ENCODE peak calls at places on chromosomes 2 and 18, in five cellular contexts. K is brain microvascular endothelial cell, F is vagina, H is mesenchymal stem cell, A is adrenal gland. T is an unnamed sample.
A peak's percentile ranks its signal among the peaks of the same experiment; 100 is the strongest.

GRCh38 chr2:58896600-58896999 is 655.5 kb upstream of the FANCL start:
- DNase-seq in K (peak; percentile 49), F (no peak), A (no peak), H (no peak), T (no peak)

GRCh38 chr2:33034784-33035183 is 88.0 kb downstream of the LTBP1 start:
- DNase-seq in A (no peak), F (no peak), H (no peak), K (no peak), T (peak; percentile 13)

GRCh38 chr2:9630001-9630749 is 622 bp downstream of the YWHAQ start:
- DNase-seq in K (peak; percentile 35), H (peak; percentile 68), A (peak; percentile 68), F (peak; percentile 92), T (peak; percentile 84)

GRCh38 chr2:163711699-163712098 is 24.1 kb downstream of the FIGN start:
- DNase-seq in H (no peak), F (no peak), A (no peak), K (no peak), T (no peak)

GRCh38 chr2:136932700-136933099 is 167.4 kb downstream of the THSD7B start:
- DNase-seq in F (no peak), K (peak; percentile 45), A (no peak), H (no peak), T (no peak)

GRCh38 chr2:27020337-27020948 is 12.3 kb upstream of the TMEM214 start:
- DNase-seq in H (peak; percentile 56), K (no peak), F (no peak), A (peak; percentile 65), T (peak; percentile 43)

GRCh38 chr2:236947896-236948295 is 137.8 kb upstream of the COPS8 start:
- DNase-seq in H (no peak), A (no peak), F (peak; percentile 58), K (no peak), T (no peak)

GRCh38 chr18:56130481-56130880 is 507.9 kb downstream of the TXNL1 start:
- DNase-seq in F (no peak), K (no peak), H (peak; percentile 16), A (no peak), T (no peak)

GRCh38 chr2:121243821-121244460 is 41.1 kb downstream of the TFCP2L1 start:
- DNase-seq in F (no peak), H (no peak), K (no peak), A (no peak), T (no peak)

GRCh38 chr2:192899466-192899865 is 704.7 kb upstream of the TMEFF2 start:
- DNase-seq in F (no peak), K (no peak), A (no peak), H (no peak), T (no peak)

GRCh38 chr18:58180738-58181353 is 136.8 kb downstream of the NEDD4L start:
- DNase-seq in H (peak; percentile 63), K (peak; percentile 59), F (peak; percentile 16), A (peak; percentile 28), T (peak; percentile 71)

GRCh38 chr2:44817673-44818335 is 123.7 kb upstream of the SIX3 start:
- DNase-seq in F (no peak), H (no peak), K (no peak), A (no peak), T (no peak)

GRCh38 chr18:23203891-23204432 is 68.7 kb downstream of the CABLES1 start:
- DNase-seq in H (no peak), K (no peak), F (no peak), A (no peak), T (no peak)

GRCh38 chr2:128293426-128293755 is 25.3 kb downstream of the HS6ST1 start:
- DNase-seq in A (no peak), F (no peak), H (no peak), K (no peak), T (no peak)

GRCh38 chr18:44599409-44599808 is 81.3 kb upstream of the SETBP1 start:
- DNase-seq in F (no peak), A (peak; percentile 17), H (no peak), K (peak; percentile 55), T (no peak)

GRCh38 chr2:6679481-6679880 is 186.2 kb downstream of the CMPK2 start:
- DNase-seq in K (no peak), F (no peak), H (no peak), A (no peak), T (no peak)

GRCh38 chr2:235458839-235459273 is 35.0 kb upstream of the AGAP1 start:
- DNase-seq in F (no peak), K (no peak), H (peak; percentile 53), A (peak; percentile 77), T (peak; percentile 54)

GRCh38 chr18:77114564-77115391 is 17.8 kb downstream of the MBP start:
- DNase-seq in F (peak; percentile 99), K (peak; percentile 89), H (peak; percentile 90), A (peak; percentile 97), T (peak; percentile 88)

GRCh38 chr2:44267269-44268258 is 7.7 kb upstream of the SLC3A1 start:
- DNase-seq in H (peak; percentile 22), F (no peak), A (peak; percentile 20), K (no peak), T (no peak)

GRCh38 chr18:51762373-51762772 is 564.9 kb upstream of the MEX3C start:
- DNase-seq in A (no peak), H (no peak), K (no peak), F (no peak), T (no peak)

GRCh38 chr2:100416939-100417744 is at the start of gene CHST10:
- DNase-seq in K (peak; percentile 16), F (no peak), A (peak; percentile 36), H (peak; percentile 66), T (peak; percentile 45)

GRCh38 chr2:27857417-27858172 is 32.6 kb downstream of the RBKS start:
- DNase-seq in A (no peak), F (no peak), K (peak; percentile 18), H (peak; percentile 74), T (no peak)

GRCh38 chr2:154713605-154714004 is 15.1 kb downstream of the KCNJ3 start:
- DNase-seq in A (no peak), F (no peak), K (no peak), H (no peak), T (no peak)

GRCh38 chr2:99970292-99970868 is 172.0 kb downstream of the AFF3 start:
- DNase-seq in H (no peak), F (no peak), K (peak; percentile 5), A (no peak), T (no peak)

GRCh38 chr2:71190959-71191943 is 35.7 kb downstream of the PAIP2B start:
- DNase-seq in K (peak; percentile 2), F (no peak), H (peak; percentile 11), A (peak; percentile 28), T (no peak)

GRCh38 chr2:241863021-241863954 is 4.6 kb upstream of the PDCD1 start:
- DNase-seq in H (no peak), A (no peak), K (no peak), F (no peak), T (no peak)

GRCh38 chr18:4854664-4855063 is 342.4 kb downstream of the AKAIN1 start:
- DNase-seq in A (no peak), F (no peak), K (no peak), H (no peak), T (no peak)

GRCh38 chr2:170026361-170026760 is 151.6 kb upstream of the MYO3B start:
- DNase-seq in F (no peak), H (no peak), K (no peak), A (no peak), T (no peak)

GRCh38 chr2:43169987-43170732 is 56.2 kb downstream of the ZFP36L2 start:
- DNase-seq in H (no peak), F (no peak), K (no peak), A (no peak), T (peak; percentile 68)

DNA sequence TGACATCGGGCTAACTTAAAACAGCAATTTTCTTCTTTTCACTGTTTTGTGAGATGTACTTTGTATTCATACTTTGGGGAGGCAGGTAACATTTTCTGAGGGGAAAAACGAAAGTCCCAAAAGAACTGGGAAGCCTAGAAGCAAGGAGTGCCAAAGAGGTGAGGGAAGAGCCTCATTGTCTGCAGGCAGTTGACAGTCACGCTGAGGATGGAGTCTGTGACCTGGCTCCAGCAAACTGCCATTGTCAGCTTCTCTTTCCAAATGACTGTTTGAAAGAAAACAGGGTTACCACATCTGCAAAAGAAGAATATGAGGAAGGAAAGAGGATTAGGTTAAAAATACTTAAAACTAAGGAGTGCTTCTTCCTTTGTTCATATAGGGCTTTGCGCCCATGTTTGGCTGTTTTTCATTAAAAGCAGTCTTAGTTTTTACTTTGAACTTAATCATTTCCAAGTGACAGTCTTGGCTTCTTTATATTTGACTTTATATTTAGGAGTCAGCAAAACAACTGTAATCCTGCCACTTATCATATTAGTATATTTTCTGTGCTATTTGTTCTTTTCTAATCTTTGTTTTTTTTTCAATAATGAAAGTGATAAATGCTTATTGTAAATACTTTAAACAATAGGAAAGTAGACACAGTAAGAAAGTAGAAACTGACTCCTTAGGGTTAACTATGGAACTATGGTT is 35.0 kb downstream of the CERS6 start:
- DNase-seq in K (no peak), F (no peak), H (peak; percentile 36), A (no peak), T (no peak)
- H3K4me3 ChIP-seq in K (no peak overlapping the region), F (no peak overlapping the region), H (no peak overlapping the region), A (no peak overlapping the region), T (no peak overlapping the region)

GRCh38 chr2:105827351-105828096 is 82.8 kb downstream of the NCK2 start:
- DNase-seq in A (no peak), H (no peak), F (no peak), K (no peak), T (no peak)

GRCh38 chr2:105824446-105824845 is 79.7 kb downstream of the NCK2 start:
- DNase-seq in K (no peak), H (no peak), F (no peak), A (no peak), T (no peak)

GRCh38 chr2:105828543-105828942 is 83.8 kb downstream of the NCK2 start:
- DNase-seq in K (no peak), H (no peak), F (no peak), A (no peak), T (no peak)
- H3K27ac ChIP-seq in K (no peak overlapping the region), H (no peak overlapping the region), F (peak overlapping the region; percentile 43), A (no peak overlapping the region), T (no peak overlapping the region)

DNA sequence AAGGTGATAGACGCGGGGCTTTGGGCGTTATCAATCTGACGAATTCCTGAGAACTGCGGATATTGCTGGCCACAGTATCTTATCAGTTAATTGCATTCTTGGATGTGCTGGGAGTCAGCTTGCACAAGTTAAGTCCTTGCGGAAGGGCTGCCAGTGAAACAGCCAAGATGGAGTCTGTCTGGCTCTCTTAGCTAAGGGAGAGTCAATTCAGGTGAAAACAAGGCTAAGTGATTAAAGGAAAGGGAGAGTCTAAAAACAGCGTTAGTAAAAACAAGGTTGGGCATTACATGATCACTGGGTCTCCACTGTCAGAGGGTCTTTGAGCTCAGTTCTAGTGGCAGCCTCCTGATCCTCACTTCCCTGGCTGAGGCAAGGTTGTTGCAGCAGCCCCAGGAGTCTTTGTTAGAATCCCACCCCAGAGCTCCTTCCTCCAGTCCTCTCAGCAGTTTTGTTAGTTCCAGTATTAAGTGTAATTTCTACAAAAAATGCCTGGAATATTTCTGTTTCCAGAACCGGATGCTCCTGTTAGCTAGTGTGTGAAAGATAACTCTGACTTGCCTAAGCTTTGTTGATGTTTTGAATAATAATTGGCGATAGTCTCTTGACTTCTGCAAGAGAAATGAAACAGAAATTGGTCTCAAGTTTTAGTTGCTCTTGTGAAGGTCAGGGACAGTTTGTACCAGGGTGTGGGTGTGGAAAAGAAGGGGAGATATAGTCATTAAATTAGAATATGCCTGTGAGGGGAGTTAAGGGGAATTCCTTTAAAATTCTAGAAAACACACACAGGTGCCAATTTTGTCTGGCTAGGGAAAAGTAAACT is 10.6 kb downstream of the CFLAR start:
- DNase-seq in K (no peak), F (no peak), A (peak; percentile 44), H (peak; percentile 58), T (no peak)
- H3K4me3 ChIP-seq in K (no peak overlapping the region), F (peak overlapping the region; percentile 1), A (peak overlapping the region; percentile 36), H (no peak overlapping the region), T (no peak overlapping the region)

GRCh38 chr2:126208266-126208665 is 447.7 kb upstream of the GYPC start:
- DNase-seq in F (no peak), K (no peak), H (peak; percentile 25), A (no peak), T (no peak)

GRCh38 chr2:126212735-126213134 is 443.2 kb upstream of the GYPC start:
- DNase-seq in K (no peak), A (no peak), H (peak; percentile 33), F (no peak), T (no peak)
- H3K27ac ChIP-seq in K (no peak overlapping the region), A (no peak overlapping the region), H (no peak overlapping the region), F (no peak overlapping the region), T (no peak overlapping the region)